ENCODE peak calls at places on chromosomes 2 and 18, in eight cellular contexts. B is GM23338, F is foreskin keratinocyte, E is RWPE1, T is Calu3, P is NB4, V is sigmoid colon, Z is retinal pigment epithelial cell. X is an unnamed sample.

GRCh38 chr2:241111443-241111810 is 9.3 kb upstream of the MTERF4 start:
- DNase-seq in T (no peak), Z (no peak), F (no peak), B (no peak), V (peak; percentile 38), P (no peak), E (no peak), X (no peak)

GRCh38 chr2:165161510-165161909 is 42.3 kb downstream of the SCN3A start:
- DNase-seq in Z (no peak), E (no peak), T (no peak), B (no peak), V (no peak), P (no peak), F (peak; percentile 9), X (peak; percentile 33)

GRCh38 chr18:22470511-22471181 is 52.9 kb upstream of the CTAGE1 start:
- DNase-seq in E (no peak), P (no peak), V (no peak), T (no peak), Z (no peak), B (no peak), F (peak; percentile 24), X (no peak)

GRCh38 chr2:71897836-71898235 is 249.8 kb downstream of the CYP26B1 start:
- DNase-seq in Z (no peak), P (no peak), F (no peak), V (no peak), E (no peak), B (no peak), T (no peak), X (no peak)

GRCh38 chr2:241933175-241933911 is 63.8 kb downstream of the RTP5 start:
- DNase-seq in F (no peak), T (no peak), Z (peak; percentile 64), V (no peak), E (no peak), P (no peak), B (no peak), X (no peak)

GRCh38 chr2:198309673-198310280 is 505.4 kb downstream of the PLCL1 start:
- DNase-seq in Z (no peak), V (no peak), P (peak; percentile 72), E (peak; percentile 56), F (no peak), T (peak; percentile 70), B (peak; percentile 74), X (no peak)

GRCh38 chr18:50127516-50128229 is 67.3 kb downstream of the MYO5B start:
- DNase-seq in Z (no peak), T (peak; percentile 33), F (no peak), B (no peak), E (no peak), V (no peak), P (no peak), X (no peak)

GRCh38 chr2:85353876-85354285 is 447 bp downstream of the RETSAT start:
- DNase-seq in T (peak; percentile 35), F (peak; percentile 17), P (peak; percentile 50), B (no peak), V (peak; percentile 79), Z (peak; percentile 45), E (peak; percentile 41), X (no peak)

GRCh38 chr18:28045176-28045810 is 131.6 kb downstream of the CDH2 start:
- DNase-seq in B (peak; percentile 14), E (no peak), F (no peak), P (no peak), V (no peak), Z (no peak), T (no peak), X (no peak)

GRCh38 chr2:131673400-131674173 is 145.9 kb downstream of the CCDC74A start:
- DNase-seq in P (peak; percentile 84), E (peak; percentile 58), T (peak; percentile 89), Z (no peak), B (peak; percentile 84), V (peak; percentile 85), F (no peak), X (no peak)

GRCh38 chr2:99998981-99999380 is 143.4 kb downstream of the AFF3 start:
- DNase-seq in P (no peak), Z (no peak), E (no peak), V (no peak), F (no peak), T (no peak), B (no peak), X (no peak)

DNA sequence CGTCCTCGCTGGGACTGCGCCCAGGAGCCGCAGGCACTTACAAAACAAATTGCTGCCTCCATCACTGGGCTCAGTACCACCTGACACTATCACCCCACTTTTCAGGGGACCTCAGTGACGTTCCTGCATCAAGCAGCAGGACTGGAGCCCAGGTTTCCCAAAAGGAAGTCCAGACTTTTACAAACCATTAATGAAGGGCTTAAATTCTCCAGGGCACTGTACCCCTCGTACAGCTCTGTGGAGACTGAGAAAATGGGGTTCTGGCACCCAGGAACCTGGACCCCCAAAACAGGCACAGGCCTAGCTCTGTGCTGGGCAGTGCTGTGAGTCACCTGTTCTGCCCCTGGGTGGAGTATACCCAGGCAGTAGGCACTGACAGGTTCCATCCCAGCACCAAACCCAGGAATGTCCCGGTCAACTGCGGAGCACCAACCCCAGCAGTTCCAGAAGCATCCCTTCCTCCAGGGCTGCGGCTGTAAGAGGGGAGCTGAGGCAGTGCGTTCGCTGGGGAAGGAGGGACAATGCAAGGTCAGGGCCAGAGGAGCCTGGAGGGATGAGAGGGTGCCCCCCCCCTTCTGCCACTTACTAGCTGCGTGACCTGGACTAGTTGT is 24.6 kb upstream of the NOTO start:
- DNase-seq in T (no peak), F (no peak), Z (no peak), B (peak; percentile 70), E (no peak), V (peak; percentile 63), P (no peak), X (no peak)
- TF ChIP-seq CTCF in T (no peak), F (no peak), Z (no peak), B (no peak), E (peak; percentile 56), V (no peak), P (peak; percentile 10), X (no peak)

GRCh38 chr2:173749315-173749714 is 215.9 kb downstream of the SP3 start:
- DNase-seq in T (no peak), B (no peak), F (no peak), Z (no peak), E (peak; percentile 8), V (no peak), P (peak; percentile 13), X (no peak)
- TF ChIP-seq CTCF in T (no peak), B (peak; percentile 34), F (peak; percentile 56), Z (peak; percentile 55), E (peak; percentile 34), V (no peak), P (no peak), X (peak; percentile 30)

GRCh38 chr18:71398530-71398929 is 1109.7 kb downstream of the SOCS6 start:
- DNase-seq in F (no peak), T (peak; percentile 32), Z (no peak), V (no peak), B (peak; percentile 1), P (peak; percentile 40), E (no peak), X (no peak)
- TF ChIP-seq CTCF in F (no peak), T (peak; percentile 28), Z (peak; percentile 53), V (no peak), B (no peak), P (peak; percentile 19), E (no peak), X (no peak)

GRCh38 chr2:113227290-113227689 is 51.4 kb downstream of the PAX8 start:
- DNase-seq in B (no peak), E (no peak), V (no peak), F (no peak), T (no peak), P (no peak), Z (no peak), X (no peak)
- TF ChIP-seq CTCF in B (no peak), E (no peak), V (no peak), F (no peak), T (no peak), P (no peak), Z (no peak), X (no peak)

DNA sequence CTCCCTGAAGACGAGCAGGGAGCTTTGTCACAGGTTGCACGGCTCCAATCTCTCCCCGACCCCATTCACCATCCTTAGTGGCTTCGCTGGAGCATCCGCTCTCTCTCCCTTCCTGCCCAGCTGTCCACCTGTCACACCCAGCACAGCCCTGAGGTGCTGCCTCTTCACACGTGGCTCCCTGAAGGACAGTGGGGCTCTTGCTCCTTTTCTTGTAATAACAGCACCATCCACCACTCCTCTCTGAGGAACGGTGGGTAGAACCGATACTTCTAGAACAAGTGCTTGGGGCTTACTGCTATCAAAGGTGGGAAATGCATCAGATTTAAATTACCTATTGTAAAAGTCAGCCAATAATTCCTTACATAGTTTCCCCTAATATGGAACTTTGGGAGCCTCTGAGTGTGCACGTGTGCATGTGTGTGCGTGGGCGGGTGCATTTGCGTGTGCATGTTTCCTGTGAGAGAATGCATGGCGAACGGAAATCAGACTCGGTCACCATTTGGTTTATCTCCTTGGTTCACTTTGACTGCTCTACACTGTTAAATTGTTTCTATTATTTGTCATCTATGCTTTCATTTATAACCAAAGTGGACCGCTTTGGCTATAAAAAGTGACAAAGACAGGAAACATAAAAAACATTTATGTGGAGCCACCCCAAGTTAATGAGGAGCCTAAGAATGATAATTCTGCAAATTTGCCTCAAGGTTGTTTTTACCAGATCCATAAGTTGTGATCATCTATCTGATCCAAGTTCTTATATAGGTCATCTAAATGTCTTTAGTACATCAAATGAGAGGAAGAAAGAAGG is 39.1 kb downstream of the KLHL29 start:
- DNase-seq in Z (no peak), B (no peak), F (no peak), T (no peak), V (peak; percentile 64), P (no peak), E (no peak), X (no peak)
- TF ChIP-seq CTCF in Z (no peak), B (no peak), F (no peak), T (no peak), V (no peak), P (no peak), E (no peak), X (no peak)

DNA sequence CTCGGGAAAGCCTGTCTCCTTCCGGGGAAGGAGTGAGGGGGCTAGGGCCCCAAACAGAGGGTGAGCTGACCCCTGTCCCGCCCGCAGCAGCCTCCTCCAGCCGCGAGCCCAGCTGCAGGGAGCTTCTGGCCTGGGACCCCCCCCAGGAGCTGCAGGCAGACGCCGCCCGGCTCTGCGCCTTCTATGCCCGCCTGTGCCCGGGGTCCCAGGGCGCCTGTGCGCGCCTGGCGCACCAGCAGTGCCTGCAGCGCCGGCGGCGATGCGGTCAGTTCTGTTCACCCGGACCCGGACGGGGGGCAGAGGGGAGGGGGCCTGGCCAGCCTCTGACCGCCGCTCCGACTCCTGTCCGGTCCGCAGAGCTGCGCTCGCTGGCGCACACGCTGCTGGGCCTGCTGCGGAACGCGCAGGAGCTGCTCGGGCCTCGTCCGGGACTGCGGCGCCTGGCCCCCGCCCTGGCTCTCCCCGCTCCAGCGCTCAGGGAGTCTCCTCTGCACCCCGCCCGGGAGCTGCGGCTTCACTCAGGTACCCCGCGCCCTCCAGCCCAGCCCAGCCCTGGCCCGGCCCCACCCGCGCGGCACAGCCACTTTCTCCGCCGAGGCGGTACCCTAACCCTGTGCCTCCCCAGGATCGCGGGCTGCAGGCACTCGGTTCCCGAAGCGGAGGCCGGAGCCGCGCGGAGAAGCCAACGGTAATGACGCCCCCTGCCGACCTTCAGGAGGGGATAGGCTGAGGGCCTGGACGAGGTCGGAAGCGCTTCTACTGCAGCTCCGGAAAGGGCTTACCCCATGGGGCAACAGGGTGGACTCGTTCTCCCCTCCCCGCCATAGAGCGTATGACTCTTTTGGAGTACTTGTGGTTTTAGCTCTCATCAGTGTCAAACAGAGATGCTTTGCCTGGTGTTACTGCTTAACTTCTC is 2.0 kb upstream of the CHRND start:
- DNase-seq in Z (no peak), E (peak; percentile 23), P (peak; percentile 90), B (peak; percentile 95), V (no peak), F (peak; percentile 17), T (peak; percentile 70), X (no peak)
- TF ChIP-seq CTCF in Z (peak; percentile 47), E (no peak), P (peak; percentile 55), B (peak; percentile 86), V (no peak), F (peak; percentile 46), T (peak; percentile 27), X (peak; percentile 15)

X was measured in AG04449.